ENCODE peak calls at places on chromosomes 1 and 21, in eight cellular contexts. U is transverse colon, E is heart right ventricle, O is keratinocyte, F is MM.1S, J is pancreas, B is iPS DF 6.9, X is right atrium auricular region. A is an unnamed sample. For H3K27me3 and H3K4me1, the result is how much of the 10 kb centered on the place peaks cover.

GRCh38 chr1:112605633-112606327 is 13.2 kb downstream of the ST7L start:
- DNase-seq in U (no peak), E (no peak), O (no peak), F (no peak), J (no peak), B (no peak), X (no peak), A (no peak)

GRCh38 chr1:4653796-4654715 is at the start of gene AJAP1:
- DNase-seq in U (no peak), E (no peak), O (no peak), F (no peak), J (no peak), B (no peak), X (no peak), A (no peak)

GRCh38 chr1:100834779-100835645 is 59.6 kb downstream of the EXTL2 start:
- DNase-seq in U (no peak), E (no peak), O (no peak), F (no peak), J (no peak), B (no peak), X (no peak), A (no peak)

GRCh38 chr21:37228003-37228400 is 39.1 kb downstream of the VPS26C start:
- DNase-seq in U (no peak), E (no peak), O (no peak), F (no peak), J (no peak), B (no peak), X (no peak), A (no peak)

GRCh38 chr1:86972262-86972661 is 57.8 kb downstream of the HS2ST1 start:
- DNase-seq in U (no peak), E (no peak), O (no peak), F (no peak), J (no peak), B (no peak), X (no peak), A (no peak)

GRCh38 chr1:66549017-66549416 is 15.1 kb downstream of the SGIP1 start:
- DNase-seq in U (no peak), E (no peak), O (no peak), F (no peak), J (no peak), B (no peak), X (no peak), A (no peak)

GRCh38 chr21:43733529-43734071 is 14.7 kb downstream of the PDXK start:
- DNase-seq in U (peak), E (no peak), O (no peak), F (no peak), J (no peak), B (no peak), X (no peak), A (no peak)

GRCh38 chr1:163703794-163704193 is 382.0 kb downstream of the NUF2 start:
- DNase-seq in U (no peak), E (no peak), O (no peak), F (no peak), J (no peak), B (no peak), X (no peak), A (no peak)

GRCh38 chr1:243507001-243507671 is 251.3 kb downstream of the SDCCAG8 start:
- DNase-seq in U (no peak), E (no peak), O (no peak), F (no peak), J (no peak), B (no peak), X (no peak), A (no peak)

GRCh38 chr1:235131961-235132360 is 3.3 kb upstream of the TOMM20 start:
- DNase-seq in U (no peak), E (no peak), O (no peak), F (no peak), J (no peak), B (no peak), X (no peak), A (no peak)

GRCh38 chr1:192936313-192937018 is 122.7 kb downstream of the UCHL5 start:
- DNase-seq in U (no peak), E (no peak), O (no peak), F (no peak), J (no peak), B (no peak), X (no peak), A (no peak)

GRCh38 chr1:117638759-117639158 is 32.9 kb downstream of the TENT5C start:
- DNase-seq in U (peak), E (no peak), O (no peak), F (no peak), J (no peak), B (no peak), X (no peak), A (no peak)

GRCh38 chr21:26389971-26390641 is 183.0 kb downstream of the CYYR1 start:
- DNase-seq in U (no peak), E (no peak), O (peak), F (peak), J (no peak), B (no peak), X (no peak), A (no peak)

GRCh38 chr21:36135391-36136094 is 664 bp downstream of the CBR3 start:
- DNase-seq in U (peak), E (peak), O (peak), F (peak), J (peak), B (no peak), X (peak), A (no peak)

GRCh38 chr1:34418166-34418565 is 241.5 kb downstream of the C1orf94 start:
- DNase-seq in U (no peak), E (no peak), O (no peak), F (no peak), J (no peak), B (no peak), X (no peak), A (no peak)

GRCh38 chr1:205318231-205318991 is 3.1 kb downstream of the NUAK2 start:
- DNase-seq in U (peak), E (no peak), O (peak), F (no peak), J (no peak), B (no peak), X (no peak), A (no peak)

GRCh38 chr1:3995141-3995780 is 95.2 kb upstream of the C1orf174 start:
- DNase-seq in U (no peak), E (no peak), O (no peak), F (no peak), J (no peak), B (no peak), X (no peak), A (no peak)

GRCh38 chr1:15882665-15883064 is 35.2 kb downstream of the SPEN start:
- DNase-seq in U (no peak), E (no peak), O (no peak), F (no peak), J (no peak), B (no peak), X (no peak), A (no peak)

DNA sequence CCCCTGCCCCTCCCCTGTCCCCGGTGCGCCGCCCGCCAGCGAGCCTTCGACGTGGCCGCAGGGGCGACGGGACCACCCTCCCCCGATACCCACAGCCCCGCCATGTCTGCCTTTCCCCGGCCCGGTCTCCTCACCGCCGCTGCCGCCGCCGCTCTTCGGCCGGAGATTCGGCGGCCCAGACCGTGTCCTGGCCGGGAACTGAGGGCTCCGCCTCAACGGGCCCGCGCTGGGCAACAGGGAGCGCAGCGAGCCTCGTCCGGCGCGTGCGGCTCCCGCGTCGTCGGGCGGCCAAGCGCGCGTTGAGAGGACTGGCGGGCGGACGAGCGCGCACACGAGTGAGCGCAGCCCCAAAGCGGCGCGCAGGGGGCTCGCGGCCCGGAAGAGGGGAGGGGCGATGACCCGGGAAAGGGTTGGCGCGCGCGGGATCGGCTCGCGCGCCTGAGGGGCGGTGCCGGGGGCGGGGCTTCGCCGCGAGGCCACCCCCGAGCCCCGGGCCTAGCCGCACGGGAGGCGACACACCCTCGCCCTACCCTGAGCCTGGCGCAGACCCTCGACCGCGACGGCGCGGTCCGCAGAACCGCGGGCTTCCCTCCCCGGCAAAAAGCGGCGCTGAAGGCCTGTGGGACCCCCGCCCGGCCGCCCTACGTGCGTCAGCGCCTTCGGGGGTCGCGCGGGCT is at the start of gene BTG3:
- DNase-seq in U (peak), E (peak), O (no peak), F (peak), J (peak), B (peak), X (peak), A (peak)
- H3K27me3 ChIP-seq in U (under half), E (under half), O (under half), F (under half), J (under half), B (under half), X (under half), A (under half)

GRCh38 chr1:155872527-155872926 is 13.2 kb downstream of the SYT11 start:
- DNase-seq in U (no peak), E (no peak), O (no peak), F (no peak), J (no peak), B (no peak), X (no peak), A (no peak)
- H3K27ac ChIP-seq in U (no peak), E (no peak), O (no peak), F (no peak), J (no peak), B (no peak), X (peak), A (no peak)

DNA sequence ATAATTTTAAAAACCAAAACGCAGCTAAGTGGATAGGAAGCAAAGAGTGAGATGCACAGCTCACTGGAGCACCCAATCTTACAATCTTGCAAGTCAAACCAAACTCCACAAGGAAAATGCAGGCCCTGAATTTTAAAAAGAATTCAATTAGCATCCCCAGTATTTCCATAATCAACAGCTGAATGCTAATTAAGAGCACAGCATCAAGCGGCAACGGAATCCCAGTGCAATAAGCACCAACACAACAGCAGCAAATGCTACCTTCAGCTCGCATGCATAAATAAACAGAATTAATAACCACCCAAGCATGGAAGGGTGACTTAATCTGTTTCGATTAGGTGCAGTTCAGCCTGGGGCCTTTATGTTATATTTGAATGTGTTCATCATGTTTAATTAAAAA is 142.9 kb downstream of the SLC45A1 start:
- DNase-seq in U (no peak), E (no peak), O (no peak), F (no peak), J (no peak), B (no peak), X (no peak), A (no peak)
- H3K4me1 ChIP-seq in U (under half), E (half or more), O (under half), F (under half), J (under half), B (under half), X (under half), A (under half)

GRCh38 chr1:36708587-36708986 is 225.9 kb upstream of the CSF3R start:
- DNase-seq in U (no peak), E (no peak), O (no peak), F (no peak), J (no peak), B (no peak), X (no peak), A (no peak)

GRCh38 chr1:36703526-36704208 is 221.0 kb upstream of the CSF3R start:
- DNase-seq in U (peak), E (peak), O (peak), F (peak), J (peak), B (peak), X (no peak), A (peak)

GRCh38 chr1:36705629-36706028 is 222.9 kb upstream of the CSF3R start:
- DNase-seq in U (no peak), E (no peak), O (no peak), F (no peak), J (no peak), B (no peak), X (no peak), A (no peak)

GRCh38 chr1:36707221-36707620 is 224.5 kb upstream of the CSF3R start:
- DNase-seq in U (no peak), E (no peak), O (no peak), F (no peak), J (no peak), B (no peak), X (no peak), A (no peak)

GRCh38 chr1:36706416-36706815 is 223.7 kb upstream of the CSF3R start:
- DNase-seq in U (no peak), E (no peak), O (no peak), F (no peak), J (no peak), B (no peak), X (no peak), A (no peak)
- H3K27me3 ChIP-seq in U (under half), E (under half), O (under half), F (half or more), J (under half), B (under half), X (under half), A (under half)

DNA sequence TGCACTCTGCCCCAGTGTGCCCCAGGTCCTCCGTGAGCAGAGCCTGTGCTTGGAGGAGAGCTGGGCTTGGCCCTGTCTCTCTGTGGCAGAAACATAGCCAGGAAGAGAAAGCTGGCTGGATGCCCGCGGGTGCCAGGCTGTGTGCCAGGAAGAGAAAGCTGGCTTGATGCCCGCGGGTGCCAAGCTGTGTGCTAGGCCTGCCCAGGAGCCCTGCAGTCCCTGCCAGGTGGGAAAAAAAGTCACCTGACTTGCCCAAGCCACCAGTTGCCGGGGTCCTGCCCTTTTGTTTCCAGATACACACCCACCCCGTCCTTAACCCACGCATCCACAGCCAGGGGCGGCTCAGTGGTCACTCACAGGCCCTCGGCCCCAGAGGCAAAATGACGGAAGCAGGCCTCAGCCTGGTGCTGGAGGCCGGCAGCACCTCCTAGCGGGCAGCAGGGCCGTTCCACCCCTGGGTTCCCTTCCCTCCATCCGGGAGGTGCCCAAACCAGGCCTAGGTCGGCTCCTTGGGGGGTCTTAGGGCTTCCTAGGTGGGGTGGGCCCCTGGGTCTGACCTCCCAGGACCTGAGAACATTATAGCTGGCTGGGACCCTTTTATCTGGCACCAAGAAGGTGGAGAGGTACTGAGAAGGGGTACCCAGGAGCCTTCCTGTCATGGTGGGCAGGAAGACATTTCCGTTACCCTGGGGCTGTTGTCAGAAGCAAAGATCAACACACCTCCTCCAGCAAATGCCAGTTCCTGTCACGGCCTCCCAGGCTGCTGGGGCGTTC is 9.1 kb downstream of the ITGB2 start:
- DNase-seq in U (peak), E (peak), O (no peak), F (no peak), J (peak), B (no peak), X (peak), A (peak)
- H3K27ac ChIP-seq in U (peak), E (no peak), O (no peak), F (no peak), J (peak), B (no peak), X (no peak), A (peak)